ENCODE peak calls at places on chromosomes 4 and X, in nine cellular contexts. One of them, this sample, is unnamed.

GRCh38 chrX:9851890-9852289 is 65.7 kb downstream of the SHROOM2 start:
- DNase-seq in fibroblast of pulmonary artery: no peak
- DNase-seq in activated gamma-delta T cell treated with Interleukin-2 at 50 U/mL for 16 hours: no peak
- DNase-seq in naive B cell: no peak
- DNase-seq in NCI-H345: no peak
- DNase-seq in A549: no peak
- DNase-seq in activated CD4-positive, alpha-beta T cell treated with anti-CD3 and anti-CD28 coated beads for 48 hours: no peak
- DNase-seq in T-helper 17 cell: no peak
- DNase-seq in GM04503: no peak
- DNase-seq in this sample: no peak

GRCh38 chrX:68699960-68700746 is 52.7 kb downstream of the STARD8 start:
- DNase-seq in GM04503: no peak
- DNase-seq in fibroblast of pulmonary artery: peak; percentile 47
- DNase-seq in NCI-H345: no peak
- DNase-seq in activated gamma-delta T cell treated with Interleukin-2 at 50 U/mL for 16 hours: no peak
- DNase-seq in naive B cell: no peak
- DNase-seq in T-helper 17 cell: no peak
- DNase-seq in A549: no peak
- DNase-seq in activated CD4-positive, alpha-beta T cell treated with anti-CD3 and anti-CD28 coated beads for 48 hours: no peak
- DNase-seq in this sample: peak; percentile 81

GRCh38 chr4:112910109-112910736 is 139.2 kb upstream of the ANK2 start:
- DNase-seq in naive B cell: no peak
- DNase-seq in activated CD4-positive, alpha-beta T cell treated with anti-CD3 and anti-CD28 coated beads for 48 hours: no peak
- DNase-seq in T-helper 17 cell: no peak
- DNase-seq in NCI-H345: no peak
- DNase-seq in GM04503: peak; percentile 57
- DNase-seq in activated gamma-delta T cell treated with Interleukin-2 at 50 U/mL for 16 hours: no peak
- DNase-seq in A549: no peak
- DNase-seq in fibroblast of pulmonary artery: peak; percentile 84
- DNase-seq in this sample: peak; percentile 70

GRCh38 chr4:83013931-83014330 is 3.3 kb upstream of the LIN54 start:
- DNase-seq in naive B cell: no peak
- DNase-seq in activated gamma-delta T cell treated with Interleukin-2 at 50 U/mL for 16 hours: no peak
- DNase-seq in NCI-H345: no peak
- DNase-seq in T-helper 17 cell: no peak
- DNase-seq in fibroblast of pulmonary artery: no peak
- DNase-seq in GM04503: no peak
- DNase-seq in activated CD4-positive, alpha-beta T cell treated with anti-CD3 and anti-CD28 coated beads for 48 hours: no peak
- DNase-seq in A549: no peak
- DNase-seq in this sample: no peak

GRCh38 chr4:2047781-2048581 is 11.1 kb upstream of the NAT8L start:
- DNase-seq in activated gamma-delta T cell treated with Interleukin-2 at 50 U/mL for 16 hours: no peak
- DNase-seq in fibroblast of pulmonary artery: no peak
- DNase-seq in NCI-H345: no peak
- DNase-seq in T-helper 17 cell: no peak
- DNase-seq in activated CD4-positive, alpha-beta T cell treated with anti-CD3 and anti-CD28 coated beads for 48 hours: peak; percentile 1
- DNase-seq in naive B cell: no peak
- DNase-seq in A549: no peak
- DNase-seq in GM04503: no peak
- DNase-seq in this sample: no peak

GRCh38 chrX:119015407-119016242 is 41.2 kb downstream of the LONRF3 start:
- DNase-seq in GM04503: peak; percentile 23
- DNase-seq in NCI-H345: no peak
- DNase-seq in activated CD4-positive, alpha-beta T cell treated with anti-CD3 and anti-CD28 coated beads for 48 hours: peak; percentile 69
- DNase-seq in A549: peak; percentile 14
- DNase-seq in fibroblast of pulmonary artery: peak; percentile 90
- DNase-seq in T-helper 17 cell: no peak
- DNase-seq in activated gamma-delta T cell treated with Interleukin-2 at 50 U/mL for 16 hours: no peak
- DNase-seq in naive B cell: peak; percentile 64
- DNase-seq in this sample: peak; percentile 87

GRCh38 chrX:1727531-1728027 is 112.7 kb downstream of the ASMT start:
- DNase-seq in T-helper 17 cell: no peak
- DNase-seq in A549: peak; percentile 81
- DNase-seq in GM04503: no peak
- DNase-seq in activated CD4-positive, alpha-beta T cell treated with anti-CD3 and anti-CD28 coated beads for 48 hours: no peak
- DNase-seq in naive B cell: no peak
- DNase-seq in fibroblast of pulmonary artery: no peak
- DNase-seq in activated gamma-delta T cell treated with Interleukin-2 at 50 U/mL for 16 hours: no peak
- DNase-seq in NCI-H345: no peak
- DNase-seq in this sample: peak; percentile 11

GRCh38 chr4:184384056-184384809 is 90.1 kb downstream of the IRF2 start:
- DNase-seq in NCI-H345: no peak
- DNase-seq in A549: no peak
- DNase-seq in fibroblast of pulmonary artery: peak; percentile 97
- DNase-seq in GM04503: peak; percentile 68
- DNase-seq in activated gamma-delta T cell treated with Interleukin-2 at 50 U/mL for 16 hours: no peak
- DNase-seq in T-helper 17 cell: no peak
- DNase-seq in naive B cell: peak; percentile 68
- DNase-seq in activated CD4-positive, alpha-beta T cell treated with anti-CD3 and anti-CD28 coated beads for 48 hours: no peak
- DNase-seq in this sample: peak; percentile 73

GRCh38 chr4:16142598-16143295 is 58.9 kb upstream of the PROM1 start:
- DNase-seq in A549: no peak
- DNase-seq in GM04503: no peak
- DNase-seq in activated CD4-positive, alpha-beta T cell treated with anti-CD3 and anti-CD28 coated beads for 48 hours: no peak
- DNase-seq in T-helper 17 cell: no peak
- DNase-seq in fibroblast of pulmonary artery: no peak
- DNase-seq in naive B cell: no peak
- DNase-seq in activated gamma-delta T cell treated with Interleukin-2 at 50 U/mL for 16 hours: no peak
- DNase-seq in NCI-H345: no peak
- DNase-seq in this sample: no peak

GRCh38 chr4:77845929-77846328 is 16.7 kb upstream of the MRPL1 start:
- DNase-seq in activated gamma-delta T cell treated with Interleukin-2 at 50 U/mL for 16 hours: no peak
- DNase-seq in naive B cell: no peak
- DNase-seq in A549: no peak
- DNase-seq in GM04503: no peak
- DNase-seq in T-helper 17 cell: no peak
- DNase-seq in activated CD4-positive, alpha-beta T cell treated with anti-CD3 and anti-CD28 coated beads for 48 hours: no peak
- DNase-seq in NCI-H345: no peak
- DNase-seq in fibroblast of pulmonary artery: no peak
- DNase-seq in this sample: no peak

GRCh38 chr4:95428216-95429085 is 120.3 kb downstream of the UNC5C start:
- DNase-seq in A549: no peak
- DNase-seq in T-helper 17 cell: no peak
- DNase-seq in GM04503: no peak
- DNase-seq in NCI-H345: no peak
- DNase-seq in activated CD4-positive, alpha-beta T cell treated with anti-CD3 and anti-CD28 coated beads for 48 hours: no peak
- DNase-seq in fibroblast of pulmonary artery: no peak
- DNase-seq in activated gamma-delta T cell treated with Interleukin-2 at 50 U/mL for 16 hours: no peak
- DNase-seq in naive B cell: no peak
- DNase-seq in this sample: peak; percentile 1

This sample was measured in GM23248.